ENCODE peak calls at places on chromosomes 3 and 15, in four cellular contexts. B is GM12878, D is IMR-90, E is K562. H is an unnamed sample.
A peak's percentile ranks its signal among the peaks of the same experiment; 100 is the strongest.

GRCh38 chr3:29513236-29513635 is 232.4 kb downstream of the RBMS3 start:
- DNase-seq in B (no peak), D (peak; percentile 31), E (no peak), H (no peak)

GRCh38 chr15:93265046-93265658 is 176.1 kb upstream of the RGMA start:
- DNase-seq in B (no peak), D (no peak), E (no peak), H (no peak)

GRCh38 chr3:111321786-111322185 is 220.2 kb upstream of the CD96 start:
- DNase-seq in B (no peak), D (no peak), E (no peak), H (no peak)

GRCh38 chr15:74616020-74616939 is 644 bp downstream of the CLK3 start:
- DNase-seq in B (no peak), D (peak; percentile 63), E (peak; percentile 63), H (no peak)

GRCh38 chr3:4730734-4731133 is 237.6 kb downstream of the ITPR1 start:
- DNase-seq in B (no peak), D (no peak), E (no peak), H (no peak)

GRCh38 chr3:32420138-32420981 is 28.7 kb downstream of the CMTM7 start:
- DNase-seq in B (peak; percentile 56), D (peak; percentile 62), E (no peak), H (peak; percentile 51)

GRCh38 chr3:32002536-32003368 is 21.2 kb downstream of the ZNF860 start:
- DNase-seq in B (no peak), D (no peak), E (no peak), H (no peak)

GRCh38 chr3:12729313-12729676 is 29.8 kb downstream of the TMEM40 start:
- DNase-seq in B (no peak), D (peak; percentile 60), E (no peak), H (no peak)

GRCh38 chr3:49900491-49901153 is 3.1 kb downstream of the MST1R start:
- DNase-seq in B (no peak), D (peak; percentile 22), E (no peak), H (no peak)

GRCh38 chr15:98715890-98716443 is 67.6 kb downstream of the IGF1R start:
- DNase-seq in B (no peak), D (no peak), E (no peak), H (no peak)

GRCh38 chr3:40753956-40754355 is 229.2 kb downstream of the ZNF621 start:
- DNase-seq in B (no peak), D (no peak), E (no peak), H (no peak)

GRCh38 chr15:80971143-80971542 is 18.5 kb downstream of the MESD start:
- DNase-seq in B (no peak), D (no peak), E (no peak), H (no peak)

GRCh38 chr15:88890495-88890894 is 4.8 kb downstream of the HAPLN3 start:
- DNase-seq in B (no peak), D (no peak), E (no peak), H (no peak)

GRCh38 chr3:184320099-184320445 is 5.7 kb downstream of the EIF4G1 start:
- DNase-seq in B (no peak), D (peak; percentile 97), E (peak; percentile 49), H (no peak)

GRCh38 chr3:104291878-104292277 is 1074.8 kb upstream of the ALCAM start:
- DNase-seq in B (no peak), D (no peak), E (no peak), H (no peak)

GRCh38 chr3:48439820-48440589 is at the start of the genes CCDC51 and TMA7:
- DNase-seq in B (peak; percentile 93), D (peak; percentile 93), E (peak; percentile 91), H (peak; percentile 97)

GRCh38 chr3:99637381-99638111 is 848 bp upstream of the COL8A1 start:
- DNase-seq in B (no peak), D (peak; percentile 90), E (no peak), H (no peak)

GRCh38 chr15:92954578-92954977 is 54.5 kb downstream of the CHD2 start:
- DNase-seq in B (no peak), D (no peak), E (peak; percentile 49), H (no peak)

GRCh38 chr3:134419214-134419965 is 45.1 kb upstream of the AMOTL2 start:
- DNase-seq in B (no peak), D (no peak), E (no peak), H (no peak)

GRCh38 chr3:169241575-169241927 is 422.0 kb downstream of the MECOM start:
- DNase-seq in B (no peak), D (peak; percentile 65), E (no peak), H (no peak)

GRCh38 chr15:31079519-31079918 is 22.0 kb downstream of the TRPM1 start:
- DNase-seq in B (no peak), D (peak; percentile 87), E (no peak), H (no peak)

GRCh38 chr15:96115642-96116041 is 214.9 kb upstream of the NR2F2 start:
- DNase-seq in B (no peak), D (peak; percentile 75), E (no peak), H (no peak)

GRCh38 chr3:138455801-138456716 is 21.6 kb downstream of the ESYT3 start:
- DNase-seq in B (no peak), D (no peak), E (no peak), H (no peak)

GRCh38 chr3:173799073-173799830 is 401.7 kb downstream of the NLGN1 start:
- DNase-seq in B (no peak), D (no peak), E (no peak), H (no peak)

GRCh38 chr3:78029775-78030174 is 989.9 kb downstream of the ROBO2 start:
- DNase-seq in B (no peak), D (no peak), E (no peak), H (peak; percentile 54)

GRCh38 chr3:36677331-36678007 is 86.9 kb downstream of the DCLK3 start:
- DNase-seq in B (no peak), D (peak; percentile 90), E (no peak), H (no peak)

GRCh38 chr3:141057951-141058800 is 7.0 kb downstream of the SPSB4 start:
- DNase-seq in B (no peak), D (no peak), E (no peak), H (peak; percentile 32)

GRCh38 chr15:41494922-41495735 is 1.5 kb downstream of the ITPKA start:
- DNase-seq in B (no peak), D (no peak), E (no peak), H (peak; percentile 83)

GRCh38 chr3:11568503-11569155 is 75.1 kb downstream of the VGLL4 start:
- DNase-seq in B (no peak), D (peak; percentile 93), E (no peak), H (no peak)

GRCh38 chr3:35521196-35521595 is 118.1 kb upstream of the ARPP21 start:
- DNase-seq in B (no peak), D (no peak), E (no peak), H (no peak)

GRCh38 chr3:39755100-39755499 is 54.3 kb upstream of the MYRIP start:
- DNase-seq in B (no peak), D (no peak), E (no peak), H (no peak)

GRCh38 chr3:186589856-186590579 is 19.5 kb downstream of the DNAJB11 start:
- DNase-seq in B (no peak), D (peak; percentile 20), E (no peak), H (no peak)

GRCh38 chr3:125132815-125133214 is 77.0 kb upstream of the HEG1 start:
- DNase-seq in B (no peak), D (no peak), E (no peak), H (no peak)

GRCh38 chr15:85485956-85486567 is 105.7 kb downstream of the AKAP13 start:
- DNase-seq in B (peak; percentile 59), D (peak; percentile 81), E (peak; percentile 62), H (peak; percentile 69)

GRCh38 chr3:95350066-95350465 is 1287.2 kb downstream of the NSUN3 start:
- DNase-seq in B (no peak), D (no peak), E (no peak), H (no peak)

GRCh38 chr15:62495670-62496328 is 330.7 kb upstream of the C2CD4B start:
- DNase-seq in B (no peak), D (peak; percentile 94), E (no peak), H (no peak)

GRCh38 chr3:143830063-143830462 is 18.2 kb downstream of the SLC9A9 start:
- DNase-seq in B (no peak), D (no peak), E (no peak), H (no peak)

GRCh38 chr15:64503197-64503596 is 42.8 kb downstream of the ZNF609 start:
- DNase-seq in B (no peak), D (peak; percentile 74), E (no peak), H (no peak)

GRCh38 chr3:180913582-180914404 is 1.3 kb downstream of the FXR1 start:
- DNase-seq in B (no peak), D (peak; percentile 58), E (no peak), H (no peak)

GRCh38 chr3:60125686-60126085 is 1075.9 kb upstream of the CFAP20DC start:
- DNase-seq in B (no peak), D (no peak), E (no peak), H (no peak)
- TF ChIP-seq CHD1 in B (no peak), D (no peak), E (no peak), H (no peak)

GRCh38 chr15:54345827-54346226 is 367.6 kb downstream of the UNC13C start:
- DNase-seq in B (no peak), D (no peak), E (no peak), H (no peak)
- TF ChIP-seq CHD1 in B (no peak), D (no peak), E (no peak), H (no peak)

DNA sequence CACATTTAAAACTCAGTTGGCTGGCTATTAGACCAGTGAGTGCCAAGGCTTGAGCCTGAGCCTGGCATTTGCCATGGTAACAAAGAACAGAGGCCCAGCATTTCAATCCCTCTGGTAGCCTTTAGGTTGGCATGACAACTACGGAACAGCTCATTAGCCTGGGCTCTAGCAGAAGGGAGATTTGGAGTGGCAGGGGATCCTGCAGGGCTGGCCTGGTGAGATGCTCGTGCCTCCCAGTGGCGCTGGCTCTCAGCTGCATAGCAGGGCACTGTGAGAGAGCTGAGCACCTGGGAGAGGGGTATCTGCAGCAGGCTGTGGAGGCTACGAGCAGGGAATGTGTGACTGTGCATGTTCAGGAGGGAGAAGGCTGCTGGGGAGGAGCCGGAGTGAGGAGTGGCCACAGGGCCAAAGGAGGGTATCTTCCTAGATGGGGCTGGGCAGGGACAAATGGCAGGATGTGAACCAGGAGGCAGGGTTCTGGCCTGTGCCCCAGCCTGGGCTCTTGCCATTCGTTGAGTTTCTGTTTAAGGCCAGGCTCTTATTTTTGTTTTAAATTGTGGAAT is 5.6 kb upstream of the ABTB1 start:
- DNase-seq in B (no peak), D (no peak), E (no peak), H (no peak)
- TF ChIP-seq CHD1 in B (no peak), D (no peak), E (no peak), H (no peak)

GRCh38 chr15:55687792-55688191 is 55.2 kb downstream of the PRTG start:
- DNase-seq in B (no peak), D (no peak), E (no peak), H (no peak)

GRCh38 chr15:55681631-55682030 is 61.3 kb downstream of the PRTG start:
- DNase-seq in B (no peak), D (no peak), E (no peak), H (no peak)

GRCh38 chr15:55685292-55685691 is 57.7 kb downstream of the PRTG start:
- DNase-seq in B (no peak), D (peak; percentile 35), E (no peak), H (no peak)

DNA sequence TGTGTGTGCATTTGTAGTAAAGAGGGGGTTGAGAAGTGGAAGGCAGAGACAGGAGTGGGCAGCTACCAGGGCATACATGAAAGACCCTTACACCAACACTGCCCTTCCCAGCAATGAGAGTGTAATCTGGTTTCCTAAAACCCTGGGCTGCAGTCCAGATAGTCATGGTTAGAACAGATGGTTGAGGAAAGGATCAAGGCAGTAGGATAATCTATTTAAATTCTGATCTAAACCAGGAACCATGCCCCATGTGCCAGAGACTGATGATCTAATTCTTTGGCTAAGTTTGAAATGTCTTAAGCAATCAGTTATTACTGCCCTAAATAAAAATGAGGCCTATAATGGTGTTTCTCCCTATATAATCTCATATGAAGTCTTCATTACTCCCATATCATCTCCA is 59.6 kb downstream of the PRTG start:
- DNase-seq in B (no peak), D (peak; percentile 21), E (no peak), H (no peak)
- TF ChIP-seq CHD1 in B (no peak), D (no peak), E (no peak), H (no peak)

H was measured in H1.